ENCODE peak calls at places on chromosomes 11 and 22, in ten cellular contexts. K is SK-N-MC, T is stomach, U is H1, W is endothelial cell of umbilical vein, Z is HCT116, F is Panc1, S is GM23338, I is spleen, R is HL-60. O is an unnamed sample.

GRCh38 chr22:28953976-28954880 is 70.9 kb downstream of the ZNRF3 start:
- DNase-seq in T (no peak), S (no peak), U (no peak), Z (no peak), F (no peak), R (no peak), I (no peak), W (no peak), K (no peak), O (no peak)

GRCh38 chr11:26777276-26777939 is 55.5 kb upstream of the SLC5A12 start:
- DNase-seq in R (no peak), S (no peak), I (no peak), U (no peak), K (peak; percentile 32), F (no peak), W (no peak), Z (no peak), T (no peak), O (no peak)

GRCh38 chr11:123560001-123560400 is 94.4 kb downstream of the SCN3B start:
- DNase-seq in T (peak; percentile 46), R (no peak), K (no peak), F (no peak), Z (no peak), W (no peak), U (no peak), I (no peak), S (peak; percentile 62), O (no peak)

GRCh38 chr22:20578707-20579106 is 71.3 kb downstream of the MED15 start:
- DNase-seq in K (no peak), F (no peak), I (no peak), S (no peak), W (no peak), R (no peak), U (no peak), T (no peak), Z (no peak), O (no peak)

GRCh38 chr11:56819916-56820315 is 71.4 kb upstream of the OR9G4 start:
- DNase-seq in S (no peak), W (no peak), R (no peak), Z (no peak), U (no peak), T (no peak), I (no peak), F (no peak), K (no peak), O (no peak)

GRCh38 chr11:134995746-134996145 is 583.7 kb upstream of the B3GAT1 start:
- DNase-seq in I (no peak), S (peak; percentile 70), U (no peak), W (no peak), K (no peak), T (no peak), Z (no peak), R (no peak), F (no peak), O (no peak)

GRCh38 chr11:13959001-13959400 is 3.5 kb upstream of the SPON1 start:
- DNase-seq in I (no peak), K (no peak), T (no peak), U (no peak), F (no peak), Z (no peak), W (no peak), S (no peak), R (no peak), O (no peak)

GRCh38 chr11:124114942-124115781 is at the start of gene VWA5A:
- DNase-seq in U (peak; percentile 70), S (peak; percentile 95), W (peak; percentile 86), R (peak; percentile 48), F (peak; percentile 51), I (peak; percentile 87), T (peak; percentile 89), Z (peak; percentile 82), K (no peak), O (peak; percentile 94)

GRCh38 chr22:46649176-46650077 is 29.2 kb downstream of the GRAMD4 start:
- DNase-seq in S (no peak), U (no peak), I (no peak), W (no peak), Z (no peak), F (no peak), R (no peak), T (peak; percentile 39), K (no peak), O (no peak)

GRCh38 chr11:122782222-122782621 is 56.1 kb upstream of the CRTAM start:
- DNase-seq in W (no peak), K (no peak), R (no peak), I (no peak), U (no peak), S (no peak), T (no peak), Z (no peak), F (no peak), O (no peak)

GRCh38 chr11:102513869-102514268 is 16.7 kb downstream of the MMP7 start:
- DNase-seq in S (no peak), R (no peak), I (no peak), F (no peak), U (no peak), W (no peak), K (no peak), T (no peak), Z (no peak), O (no peak)

GRCh38 chr11:60343094-60343704 is 16.1 kb downstream of the MS4A6E start:
- DNase-seq in K (no peak), T (no peak), S (peak; percentile 67), W (peak; percentile 14), Z (peak; percentile 27), R (no peak), U (no peak), I (no peak), F (no peak), O (no peak)

GRCh38 chr22:19176732-19177131 is 1.8 kb downstream of the SLC25A1 start:
- DNase-seq in W (no peak), T (no peak), U (no peak), I (no peak), R (no peak), K (no peak), S (no peak), F (no peak), Z (no peak), O (no peak)

GRCh38 chr22:29954203-29954855 is 71.4 kb downstream of the MTMR3 start:
- DNase-seq in W (no peak), K (no peak), R (no peak), S (no peak), Z (no peak), I (no peak), T (no peak), U (no peak), F (no peak), O (no peak)

GRCh38 chr11:11171854-11172253 is 181.2 kb downstream of the CSNK2A3 start:
- DNase-seq in S (no peak), F (no peak), W (no peak), K (no peak), T (no peak), I (no peak), U (no peak), R (no peak), Z (no peak), O (no peak)

GRCh38 chr11:113153847-113154246 is 160.5 kb upstream of the TTC12 start:
- DNase-seq in U (no peak), I (no peak), R (no peak), F (no peak), S (no peak), T (no peak), Z (no peak), W (no peak), K (no peak), O (no peak)
- TF ChIP-seq POLR2AphosphoS5 in U (no peak), I (no peak), R (no peak), F (no peak), S (no peak), T (no peak), Z (no peak), W (no peak), K (no peak), O (no peak)

DNA sequence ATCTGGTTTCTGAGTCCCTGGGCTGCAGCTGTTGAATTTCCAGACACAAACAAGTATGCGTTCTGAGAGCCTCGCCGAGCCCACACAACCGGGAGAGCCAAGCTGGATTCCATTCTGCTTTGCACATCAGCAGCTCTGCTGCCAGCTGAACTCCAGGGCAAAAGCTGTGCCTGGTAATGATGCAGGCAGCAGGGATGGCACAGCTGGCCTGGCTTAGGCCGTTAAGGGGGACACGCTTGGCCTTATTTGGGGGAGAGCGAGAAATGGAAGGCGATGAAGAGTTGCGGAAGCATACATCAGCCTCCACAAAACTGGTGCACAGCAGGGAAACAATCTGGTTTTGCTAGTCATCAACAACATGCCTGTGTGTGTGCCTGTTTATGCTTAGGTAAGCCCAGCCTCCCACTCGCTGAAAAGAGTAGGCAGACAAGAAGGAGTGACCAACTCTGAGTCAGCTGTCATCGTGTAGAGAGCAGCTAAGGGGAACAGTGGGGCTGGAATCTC is 25.1 kb downstream of the ADAMTS8 start:
- DNase-seq in W (no peak), K (no peak), U (no peak), Z (no peak), R (no peak), T (no peak), I (no peak), F (peak; percentile 25), S (peak; percentile 51), O (no peak)
- TF ChIP-seq POLR2AphosphoS5 in W (no peak), K (no peak), U (no peak), Z (no peak), R (no peak), T (peak; percentile 94), I (peak; percentile 20), F (no peak), S (no peak), O (peak; percentile 80)

GRCh38 chr11:90426442-90426841 is 203.6 kb upstream of the CHORDC1 start:
- DNase-seq in Z (no peak), S (no peak), R (peak; percentile 6), W (no peak), I (no peak), U (no peak), K (no peak), T (no peak), F (no peak), O (no peak)
- TF ChIP-seq POLR2AphosphoS5 in Z (no peak), S (no peak), R (no peak), W (no peak), I (no peak), U (no peak), K (no peak), T (no peak), F (no peak), O (no peak)

GRCh38 chr11:64762277-64762915 is 2.6 kb upstream of the PYGM start:
- DNase-seq in T (peak; percentile 24), I (peak; percentile 61), S (peak; percentile 77), F (no peak), Z (no peak), W (no peak), K (no peak), U (no peak), R (no peak), O (no peak)

GRCh38 chr11:64762916-64763803 is 3.4 kb upstream of the PYGM start:
- DNase-seq in S (peak; percentile 65), K (no peak), R (no peak), T (peak; percentile 23), I (peak; percentile 76), Z (no peak), F (no peak), W (peak; percentile 66), U (peak; percentile 71), O (no peak)

GRCh38 chr11:64759722-64760719 is at the start of gene PYGM:
- DNase-seq in F (no peak), R (no peak), W (no peak), I (peak; percentile 73), K (no peak), T (no peak), S (peak; percentile 86), Z (no peak), U (peak; percentile 86), O (no peak)

GRCh38 chr11:64759131-64759721 is 548 bp downstream of the PYGM start:
- DNase-seq in T (no peak), W (no peak), U (no peak), I (no peak), S (no peak), K (no peak), Z (no peak), F (no peak), R (no peak), O (no peak)

GRCh38 chr11:64760759-64761417 is 1.1 kb upstream of the PYGM start:
- DNase-seq in F (no peak), R (no peak), W (no peak), U (no peak), Z (no peak), I (peak; percentile 66), K (no peak), S (no peak), T (no peak), O (no peak)
- TF ChIP-seq POLR2AphosphoS5 in F (peak; percentile 21), R (no peak), W (no peak), U (no peak), Z (no peak), I (no peak), K (no peak), S (no peak), T (no peak), O (no peak)